ENCODE peak calls at places on chromosomes 5 and 9, in seven cellular contexts. G, U, I, V, P, X and C are unnamed samples.

GRCh38 chr5:171806976-171807823 is 21.6 kb downstream of the SMIM23 start:
- DNase-seq in G (no peak), U (peak), I (no peak), V (no peak), P (no peak), X (peak), C (peak)

GRCh38 chr5:24539625-24540024 is 105.2 kb downstream of the CDH10 start:
- DNase-seq in G (peak), U (no peak), I (no peak), V (no peak), P (no peak), X (no peak), C (no peak)

GRCh38 chr9:19114680-19115270 is 12.1 kb upstream of the HAUS6 start:
- DNase-seq in G (no peak), U (peak), I (no peak), V (no peak), P (no peak), X (no peak), C (no peak)

GRCh38 chr9:129311638-129312037 is 133.6 kb upstream of the IER5L start:
- DNase-seq in G (no peak), U (no peak), I (no peak), V (no peak), P (peak), X (no peak), C (peak)

GRCh38 chr5:169527863-169528262 is 55.7 kb upstream of the SPDL1 start:
- DNase-seq in G (no peak), U (no peak), I (no peak), V (no peak), P (no peak), X (peak), C (no peak)

GRCh38 chr9:694499-695154 is 146.9 kb upstream of the DMRT1 start:
- DNase-seq in G (no peak), U (peak), I (no peak), V (no peak), P (no peak), X (peak), C (peak)

GRCh38 chr5:149550267-149550582 is 1.0 kb downstream of the CSNK1A1 start:
- DNase-seq in G (no peak), U (peak), I (no peak), V (no peak), P (no peak), X (no peak), C (peak)

GRCh38 chr9:121059998-121060636 is 10.0 kb upstream of the C5 start:
- DNase-seq in G (peak), U (peak), I (peak), V (peak), P (no peak), X (peak), C (peak)

GRCh38 chr5:72144762-72145161 is 37.5 kb downstream of the MAP1B start:
- DNase-seq in G (no peak), U (no peak), I (no peak), V (no peak), P (no peak), X (no peak), C (no peak)

DNA sequence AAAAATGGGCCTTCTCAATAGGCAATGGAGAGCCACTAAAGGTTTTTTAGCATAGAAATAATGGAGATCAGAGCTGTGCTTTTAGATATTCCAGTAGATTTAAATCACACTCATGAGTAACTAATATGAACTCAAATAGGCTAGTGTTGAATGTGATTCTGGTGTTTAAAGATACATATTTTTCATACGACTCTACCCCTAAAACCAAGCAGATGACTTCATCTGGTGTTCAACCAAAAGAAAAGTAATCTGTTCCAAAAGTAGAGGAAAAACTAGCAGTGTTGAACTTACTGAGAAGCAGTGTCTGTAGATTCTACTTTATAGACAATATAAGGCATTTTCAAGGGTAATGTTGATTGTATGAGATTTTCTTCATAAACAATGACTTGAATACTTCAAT is 138.1 kb downstream of the TSSK1B start:
- DNase-seq in G (no peak), U (peak), I (no peak), V (no peak), P (no peak), X (no peak), C (no peak)
- H3K4me3 ChIP-seq in G (no peak), U (no peak), I (no peak), V (no peak), P (no peak), X (no peak), C (no peak)

GRCh38 chr5:37039824-37040223 is 163.3 kb downstream of the NIPBL start:
- DNase-seq in G (no peak), U (no peak), I (no peak), V (no peak), P (no peak), X (no peak), C (no peak)

GRCh38 chr5:37044120-37044519 is 167.6 kb downstream of the NIPBL start:
- DNase-seq in G (no peak), U (no peak), I (no peak), V (no peak), P (no peak), X (no peak), C (no peak)

GRCh38 chr5:37047947-37048346 is 171.4 kb downstream of the NIPBL start:
- DNase-seq in G (no peak), U (no peak), I (no peak), V (no peak), P (no peak), X (no peak), C (no peak)

GRCh38 chr5:37045703-37046102 is 169.1 kb downstream of the NIPBL start:
- DNase-seq in G (no peak), U (no peak), I (no peak), V (no peak), P (no peak), X (no peak), C (no peak)

GRCh38 chr5:37043693-37044092 is 167.1 kb downstream of the NIPBL start:
- DNase-seq in G (peak), U (peak), I (no peak), V (no peak), P (no peak), X (no peak), C (no peak)
- TF ChIP-seq CTCF in G (no peak), U (peak), I (peak), V (peak), P (no peak), X (peak), C (peak)

GRCh38 chr5:142326480-142326938 is 1.7 kb upstream of the SPRY4 start:
- DNase-seq in G (no peak), U (peak), I (no peak), V (peak), P (no peak), X (no peak), C (no peak)
- H3K4me3 ChIP-seq in G (no peak), U (peak), I (no peak), V (no peak), P (no peak), X (peak), C (no peak)

GRCh38 chr5:908172-908571 is 15.5 kb downstream of the TRIP13 start:
- DNase-seq in G (no peak), U (no peak), I (no peak), V (no peak), P (no peak), X (no peak), C (no peak)
- TF ChIP-seq CTCF in G (no peak), U (no peak), I (no peak), V (no peak), P (no peak), X (no peak), C (no peak)

GRCh38 chr9:21255538-21256212 is 15.9 kb upstream of the IFNA14 start:
- DNase-seq in G (no peak), U (no peak), I (no peak), V (no peak), P (no peak), X (no peak), C (no peak)
- H3K4me3 ChIP-seq in G (no peak), U (no peak), I (no peak), V (no peak), P (no peak), X (no peak), C (no peak)

DNA sequence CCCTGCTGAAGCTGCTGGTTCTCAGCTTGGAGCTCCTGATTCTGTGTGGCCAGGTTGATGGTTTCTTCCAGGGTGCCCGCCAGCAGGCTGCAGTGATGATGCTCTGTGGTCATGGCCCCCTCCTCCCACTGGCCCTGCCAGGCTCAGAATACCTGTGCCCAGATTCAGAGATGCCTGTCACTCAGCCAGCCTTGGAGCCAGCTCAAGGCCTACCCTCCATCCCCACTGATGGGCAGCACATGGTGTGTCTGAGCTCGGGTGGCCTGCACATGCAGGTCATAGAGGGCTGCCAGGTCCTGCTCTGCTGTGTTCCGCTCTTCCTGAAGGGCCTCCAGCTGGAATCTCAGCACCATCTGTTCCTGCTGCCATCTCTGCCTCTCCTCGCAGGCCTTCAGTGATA is 5.4 kb downstream of the SLC35A4 start:
- DNase-seq in G (no peak), U (no peak), I (no peak), V (no peak), P (no peak), X (no peak), C (no peak)
- TF ChIP-seq CTCF in G (no peak), U (no peak), I (no peak), V (no peak), P (no peak), X (no peak), C (no peak)